ENCODE peak calls at places on chromosome 15, in eight cellular contexts. V is uterus, H is ovary, X is colonic mucosa, T is tibial artery, D is PC-3, I is hepatocyte, L is right atrium auricular region. A is an unnamed sample. For H3K27me3, the result is how much of the 10 kb centered on the place peaks cover.

GRCh38 chr15:22895465-22896190 is 57.2 kb downstream of the NIPA2 start:
- DNase-seq in V (no peak), H (no peak), X (peak), T (no peak), D (peak), I (peak), L (no peak), A (peak)

GRCh38 chr15:81887913-81888312 is 157.9 kb downstream of the MEX3B start:
- DNase-seq in V (peak), H (no peak), X (no peak), T (no peak), D (peak), I (no peak), L (no peak), A (no peak)

GRCh38 chr15:35055416-35056105 is 29.5 kb downstream of the NANOGP8 start:
- DNase-seq in V (no peak), H (no peak), X (no peak), T (no peak), D (no peak), I (no peak), L (no peak), A (no peak)

GRCh38 chr15:83282859-83283812 is 1.3 kb downstream of the BNC1 start:
- DNase-seq in V (no peak), H (no peak), X (no peak), T (no peak), D (peak), I (peak), L (no peak), A (no peak)

GRCh38 chr15:95511680-95512079 is 818.8 kb upstream of the NR2F2 start:
- DNase-seq in V (no peak), H (no peak), X (no peak), T (no peak), D (peak), I (no peak), L (no peak), A (no peak)

GRCh38 chr15:84915011-84915958 is 30.8 kb downstream of the SLC28A1 start:
- DNase-seq in V (peak), H (peak), X (peak), T (peak), D (peak), I (peak), L (peak), A (peak)

GRCh38 chr15:101348643-101349496 is 53.8 kb upstream of the SNRPA1 start:
- DNase-seq in V (no peak), H (no peak), X (peak), T (no peak), D (peak), I (no peak), L (no peak), A (peak)

GRCh38 chr15:77396692-77397091 is 23.2 kb downstream of the PEAK1 start:
- DNase-seq in V (no peak), H (no peak), X (no peak), T (no peak), D (no peak), I (no peak), L (no peak), A (no peak)

GRCh38 chr15:96416934-96417759 is 86.6 kb downstream of the NR2F2 start:
- DNase-seq in V (peak), H (no peak), X (no peak), T (no peak), D (no peak), I (no peak), L (no peak), A (peak)

GRCh38 chr15:90031231-90031791 is 30.2 kb downstream of the ZNF710 start:
- DNase-seq in V (no peak), H (no peak), X (no peak), T (peak), D (peak), I (no peak), L (no peak), A (no peak)

GRCh38 chr15:51332211-51333147 is 5.9 kb downstream of the CYP19A1 start:
- DNase-seq in V (no peak), H (no peak), X (no peak), T (no peak), D (no peak), I (no peak), L (no peak), A (no peak)

GRCh38 chr15:74257105-74257504 is 21.0 kb downstream of the CCDC33 start:
- DNase-seq in V (no peak), H (no peak), X (no peak), T (no peak), D (no peak), I (no peak), L (no peak), A (no peak)

GRCh38 chr15:40293905-40294895 is 11.3 kb upstream of the ANKRD63 start:
- DNase-seq in V (no peak), H (no peak), X (no peak), T (no peak), D (no peak), I (no peak), L (no peak), A (no peak)

GRCh38 chr15:98548172-98548971 is 100.0 kb upstream of the IGF1R start:
- DNase-seq in V (peak), H (peak), X (peak), T (peak), D (no peak), I (peak), L (peak), A (peak)

GRCh38 chr15:90465140-90465929 is 64.4 kb upstream of the CRTC3 start:
- DNase-seq in V (no peak), H (no peak), X (no peak), T (no peak), D (peak), I (no peak), L (no peak), A (no peak)

GRCh38 chr15:55884223-55884622 is 109.2 kb downstream of the NEDD4 start:
- DNase-seq in V (no peak), H (no peak), X (no peak), T (no peak), D (no peak), I (no peak), L (no peak), A (no peak)

GRCh38 chr15:25947336-25948080 is 84.4 kb upstream of the ATP10A start:
- DNase-seq in V (no peak), H (no peak), X (no peak), T (no peak), D (peak), I (peak), L (no peak), A (no peak)

GRCh38 chr15:41934843-41935242 is 37.5 kb downstream of the EHD4 start:
- DNase-seq in V (no peak), H (no peak), X (no peak), T (no peak), D (peak), I (no peak), L (no peak), A (peak)

GRCh38 chr15:85689729-85690128 is 105.0 kb downstream of the KLHL25 start:
- DNase-seq in V (no peak), H (peak), X (no peak), T (peak), D (no peak), I (peak), L (no peak), A (peak)

GRCh38 chr15:57560976-57561711 is 30.6 kb upstream of the MYZAP start:
- DNase-seq in V (peak), H (peak), X (peak), T (peak), D (peak), I (peak), L (peak), A (peak)

GRCh38 chr15:39743611-39744010 is 39.0 kb downstream of the FSIP1 start:
- DNase-seq in V (no peak), H (no peak), X (no peak), T (no peak), D (peak), I (no peak), L (no peak), A (no peak)

GRCh38 chr15:98684995-98685525 is 36.7 kb downstream of the IGF1R start:
- DNase-seq in V (no peak), H (no peak), X (no peak), T (no peak), D (no peak), I (no peak), L (no peak), A (no peak)

GRCh38 chr15:57213783-57214366 is 162.4 kb upstream of the CGNL1 start:
- DNase-seq in V (no peak), H (no peak), X (no peak), T (no peak), D (peak), I (peak), L (no peak), A (no peak)

GRCh38 chr15:72222433-72222832 is 8.6 kb downstream of the PKM start:
- DNase-seq in V (no peak), H (no peak), X (no peak), T (peak), D (peak), I (no peak), L (no peak), A (no peak)

GRCh38 chr15:74873036-74873755 is at the start of gene SCAMP2:
- DNase-seq in V (peak), H (peak), X (peak), T (peak), D (peak), I (peak), L (peak), A (peak)

DNA sequence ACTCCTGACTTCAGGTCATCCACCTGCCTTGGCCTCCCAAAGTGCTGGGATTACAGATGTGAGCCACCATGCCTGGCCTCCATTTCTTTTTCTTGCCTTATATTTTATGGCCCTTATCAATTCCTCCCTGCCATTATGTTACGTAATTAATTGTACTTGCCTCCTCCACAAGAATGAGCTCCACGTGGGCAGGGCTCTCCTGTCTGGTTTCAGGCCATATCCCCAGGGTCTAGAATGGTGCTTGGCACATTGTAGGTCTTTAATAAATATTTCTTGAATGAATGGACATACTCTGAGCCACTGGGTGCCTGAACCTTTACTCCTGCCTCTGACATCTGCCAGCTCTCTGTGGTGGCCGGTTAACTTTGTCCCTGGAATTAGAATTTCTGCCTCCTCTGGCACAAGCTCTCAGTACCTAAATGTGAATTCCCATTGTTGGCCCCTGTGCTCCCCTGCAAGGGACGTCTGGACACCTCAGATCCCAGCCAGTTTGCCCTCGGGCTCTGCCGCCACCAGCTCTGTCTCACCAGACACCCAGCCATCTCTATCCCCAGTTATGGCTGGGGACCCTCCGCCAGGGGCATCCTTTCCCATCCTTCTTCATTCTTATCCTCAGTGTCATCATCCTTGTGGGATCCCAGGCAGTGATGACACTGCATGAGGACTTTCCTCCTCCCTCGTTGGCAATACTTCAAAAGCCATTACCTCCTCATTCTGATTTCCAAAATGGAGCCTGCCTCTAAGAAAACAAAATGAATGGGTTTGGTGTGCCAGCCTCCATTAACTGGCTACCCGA is 165.6 kb upstream of the SMAD3 start:
- DNase-seq in V (no peak), H (no peak), X (no peak), T (no peak), D (peak), I (no peak), L (no peak), A (no peak)
- H3K27ac ChIP-seq in V (no peak), H (no peak), X (no peak), T (no peak), D (no peak), I (no peak), L (no peak), A (no peak)

GRCh38 chr15:92323480-92323879 is 70.2 kb upstream of the ST8SIA2 start:
- DNase-seq in V (no peak), H (no peak), X (no peak), T (no peak), D (no peak), I (no peak), L (no peak), A (no peak)
- H3K27me3 ChIP-seq in V (under half), H (under half), X (under half), T (under half), D (under half), I (under half), L (under half), A (under half)

GRCh38 chr15:59169337-59169736 is 37.3 kb upstream of the LDHAL6B start:
- DNase-seq in V (no peak), H (no peak), X (no peak), T (no peak), D (peak), I (peak), L (no peak), A (no peak)

GRCh38 chr15:59166156-59166555 is 40.5 kb upstream of the LDHAL6B start:
- DNase-seq in V (no peak), H (no peak), X (no peak), T (no peak), D (no peak), I (no peak), L (no peak), A (no peak)

GRCh38 chr15:59170295-59170881 is 36.3 kb upstream of the LDHAL6B start:
- DNase-seq in V (no peak), H (no peak), X (peak), T (peak), D (peak), I (peak), L (no peak), A (peak)

GRCh38 chr15:59166601-59167265 is 39.9 kb upstream of the LDHAL6B start:
- DNase-seq in V (no peak), H (no peak), X (no peak), T (no peak), D (no peak), I (no peak), L (no peak), A (no peak)

GRCh38 chr15:59168536-59168935 is 38.1 kb upstream of the LDHAL6B start:
- DNase-seq in V (no peak), H (peak), X (no peak), T (no peak), D (peak), I (no peak), L (no peak), A (no peak)
- H3K27ac ChIP-seq in V (peak), H (no peak), X (no peak), T (peak), D (peak), I (no peak), L (peak), A (no peak)

GRCh38 chr15:100338971-100339444 is 2.8 kb downstream of the ADAMTS17 start:
- DNase-seq in V (peak), H (peak), X (peak), T (peak), D (peak), I (peak), L (peak), A (peak)

GRCh38 chr15:100343251-100343650 is 1.5 kb upstream of the ADAMTS17 start:
- DNase-seq in V (no peak), H (no peak), X (no peak), T (no peak), D (no peak), I (no peak), L (no peak), A (no peak)

GRCh38 chr15:100339999-100340398 is 1.8 kb downstream of the ADAMTS17 start:
- DNase-seq in V (no peak), H (no peak), X (no peak), T (no peak), D (no peak), I (no peak), L (peak), A (no peak)

GRCh38 chr15:100340721-100341661 is 784 bp downstream of the ADAMTS17 start:
- DNase-seq in V (no peak), H (no peak), X (peak), T (no peak), D (no peak), I (peak), L (no peak), A (no peak)

GRCh38 chr15:100341662-100342560 is at the start of gene ADAMTS17:
- DNase-seq in V (peak), H (peak), X (peak), T (peak), D (peak), I (peak), L (peak), A (peak)
- H3K27me3 ChIP-seq in V (under half), H (under half), X (under half), T (under half), D (under half), I (under half), L (under half), A (under half)

DNA sequence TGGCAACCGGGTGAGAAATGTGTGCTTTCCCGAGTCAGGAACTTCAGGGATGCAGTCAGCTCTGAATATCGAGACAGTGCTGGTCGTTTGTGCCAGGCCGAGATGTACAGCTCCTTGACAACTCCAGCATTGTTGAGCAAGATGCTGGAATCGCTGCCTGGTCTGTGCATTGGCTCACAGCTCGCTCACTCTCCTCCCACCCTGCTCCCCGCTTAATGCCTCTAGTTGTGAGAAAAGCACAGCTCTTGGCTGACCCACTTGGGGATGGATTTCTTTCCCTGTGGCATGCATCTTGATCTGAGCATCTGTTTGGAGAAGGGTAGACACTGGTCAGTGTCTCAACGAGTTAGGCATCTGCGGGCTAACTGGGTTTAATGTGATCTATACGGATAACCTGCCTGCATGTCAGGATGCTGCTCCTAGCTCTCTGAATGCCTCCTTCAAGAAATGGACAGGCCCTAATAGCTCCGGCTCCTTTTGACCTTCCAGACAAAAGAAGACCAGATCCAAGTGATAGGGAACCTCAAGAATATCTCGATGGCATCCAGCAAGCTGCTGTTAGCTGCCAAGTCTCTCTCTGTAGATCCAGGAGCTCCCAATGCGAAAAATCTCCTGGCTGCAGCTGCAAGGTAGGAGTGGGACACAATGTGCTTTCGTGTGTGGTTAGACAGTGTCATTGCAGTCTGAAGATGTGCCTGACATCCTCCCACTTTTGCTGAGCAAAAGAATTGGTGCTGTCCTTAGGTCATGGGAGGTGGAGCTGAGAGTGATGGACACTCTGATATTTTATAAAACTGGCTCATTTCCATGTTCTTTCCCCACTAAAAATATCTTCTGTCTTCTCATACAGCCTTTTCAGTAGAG is 302.2 kb upstream of the TPM1 start:
- DNase-seq in V (peak), H (no peak), X (no peak), T (no peak), D (no peak), I (no peak), L (no peak), A (no peak)
- H3K27ac ChIP-seq in V (peak), H (no peak), X (no peak), T (no peak), D (peak), I (no peak), L (no peak), A (no peak)

GRCh38 chr15:79209690-79210089 is 72.8 kb upstream of the ANKRD34C start:
- DNase-seq in V (no peak), H (no peak), X (no peak), T (no peak), D (no peak), I (peak), L (no peak), A (no peak)
- H3K27me3 ChIP-seq in V (under half), H (under half), X (under half), T (under half), D (under half), I (half or more), L (under half), A (under half)

GRCh38 chr15:49040151-49040550 is 6.1 kb downstream of the SECISBP2L start:
- DNase-seq in V (no peak), H (no peak), X (no peak), T (no peak), D (no peak), I (no peak), L (no peak), A (no peak)

GRCh38 chr15:49044002-49044401 is 2.2 kb downstream of the SECISBP2L start:
- DNase-seq in V (no peak), H (no peak), X (no peak), T (no peak), D (no peak), I (no peak), L (no peak), A (no peak)

GRCh38 chr15:49038382-49038781 is 7.9 kb downstream of the SECISBP2L start:
- DNase-seq in V (no peak), H (no peak), X (no peak), T (no peak), D (peak), I (no peak), L (no peak), A (no peak)

GRCh38 chr15:49042165-49042564 is 4.1 kb downstream of the SECISBP2L start:
- DNase-seq in V (no peak), H (no peak), X (no peak), T (no peak), D (no peak), I (no peak), L (no peak), A (no peak)

GRCh38 chr15:49041406-49041805 is 4.8 kb downstream of the SECISBP2L start:
- DNase-seq in V (no peak), H (no peak), X (no peak), T (no peak), D (no peak), I (no peak), L (no peak), A (no peak)
- H3K27ac ChIP-seq in V (no peak), H (no peak), X (no peak), T (no peak), D (no peak), I (no peak), L (no peak), A (no peak)

GRCh38 chr15:33675246-33675645 is 293.1 kb upstream of the CHRM5 start:
- DNase-seq in V (no peak), H (no peak), X (no peak), T (no peak), D (peak), I (peak), L (no peak), A (no peak)

GRCh38 chr15:33670567-33670966 is 297.7 kb upstream of the CHRM5 start:
- DNase-seq in V (no peak), H (no peak), X (no peak), T (no peak), D (no peak), I (no peak), L (no peak), A (no peak)

DNA sequence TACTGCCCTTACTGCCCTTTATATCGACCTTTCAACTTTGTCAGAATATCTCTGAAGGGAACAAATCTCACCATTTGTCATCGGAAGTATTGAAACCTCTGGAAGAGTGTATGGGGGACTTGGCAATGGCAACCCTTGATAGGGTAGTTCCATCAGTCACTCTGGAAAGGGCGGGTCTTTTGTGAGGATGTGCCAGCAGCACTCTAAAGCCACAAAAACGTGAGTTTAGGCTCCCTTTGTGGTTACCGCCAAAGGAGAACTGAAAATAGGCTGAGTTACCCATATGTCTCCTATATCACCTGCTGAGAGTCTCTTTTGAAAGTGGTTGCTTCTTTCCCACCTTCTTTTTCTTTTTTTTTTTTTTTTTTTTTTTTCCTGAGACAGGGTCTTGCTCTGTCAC is 296.8 kb upstream of the CHRM5 start:
- DNase-seq in V (no peak), H (no peak), X (no peak), T (no peak), D (no peak), I (no peak), L (no peak), A (no peak)
- H3K27me3 ChIP-seq in V (under half), H (under half), X (under half), T (under half), D (half or more), I (under half), L (under half), A (under half)

A was measured in stomach.